ENCODE peak calls at places on chromosomes 7 and 10, in six cellular contexts. One of them, this sample, is unnamed.

GRCh38 chr10:118106426-118106825 is 59.7 kb upstream of the RAB11FIP2 start:
- DNase-seq in K562: peak; percentile 19
- DNase-seq in H1: no peak
- DNase-seq in GM12878: no peak
- DNase-seq in HCT116: peak; percentile 8
- DNase-seq in HepG2: peak; percentile 20
- DNase-seq in this sample: no peak

GRCh38 chr7:50962962-50963374 is 180.3 kb upstream of the GRB10 start:
- DNase-seq in GM12878: no peak
- DNase-seq in H1: no peak
- DNase-seq in HepG2: peak; percentile 41
- DNase-seq in HCT116: peak; percentile 86
- DNase-seq in K562: peak; percentile 86
- DNase-seq in this sample: no peak

GRCh38 chr7:86708334-86708733 is 64.6 kb downstream of the GRM3 start:
- DNase-seq in GM12878: no peak
- DNase-seq in HepG2: no peak
- DNase-seq in H1: peak; percentile 45
- DNase-seq in HCT116: no peak
- DNase-seq in K562: no peak
- DNase-seq in this sample: no peak

GRCh38 chr10:49552277-49552676 is 13.4 kb upstream of the ERCC6 start:
- DNase-seq in K562: no peak
- DNase-seq in HepG2: no peak
- DNase-seq in H1: no peak
- DNase-seq in HCT116: no peak
- DNase-seq in GM12878: no peak
- DNase-seq in this sample: no peak

GRCh38 chr7:2929321-2930201 is 85.5 kb upstream of the GNA12 start:
- DNase-seq in K562: no peak
- DNase-seq in HCT116: no peak
- DNase-seq in H1: no peak
- DNase-seq in HepG2: no peak
- DNase-seq in GM12878: no peak
- DNase-seq in this sample: peak; percentile 34

GRCh38 chr7:32298403-32299132 is 191.6 kb downstream of the LSM5 start:
- DNase-seq in HCT116: no peak
- DNase-seq in H1: peak; percentile 68
- DNase-seq in HepG2: no peak
- DNase-seq in GM12878: no peak
- DNase-seq in K562: no peak
- DNase-seq in this sample: peak; percentile 43

GRCh38 chr10:110181451-110181850 is 26.0 kb upstream of the MXI1 start:
- DNase-seq in HCT116: no peak
- DNase-seq in H1: peak; percentile 31
- DNase-seq in GM12878: no peak
- DNase-seq in HepG2: no peak
- DNase-seq in K562: no peak
- DNase-seq in this sample: peak; percentile 48

GRCh38 chr7:150935149-150935548 is 43.0 kb downstream of the KCNH2 start:
- DNase-seq in H1: no peak
- DNase-seq in HCT116: no peak
- DNase-seq in HepG2: no peak
- DNase-seq in K562: no peak
- DNase-seq in GM12878: no peak
- DNase-seq in this sample: no peak

GRCh38 chr7:70738080-70738479 is 393.9 kb upstream of the GALNT17 start:
- DNase-seq in GM12878: no peak
- DNase-seq in HCT116: no peak
- DNase-seq in HepG2: no peak
- DNase-seq in K562: no peak
- DNase-seq in H1: no peak
- DNase-seq in this sample: no peak

GRCh38 chr10:24415455-24416169 is 206.7 kb downstream of the KIAA1217 start:
- DNase-seq in HepG2: no peak
- DNase-seq in K562: no peak
- DNase-seq in HCT116: no peak
- DNase-seq in GM12878: no peak
- DNase-seq in H1: no peak
- DNase-seq in this sample: peak; percentile 61

GRCh38 chr10:67666416-67667043 is 29.5 kb downstream of the CTNNA3 start:
- DNase-seq in HepG2: peak; percentile 21
- DNase-seq in K562: peak; percentile 16
- DNase-seq in HCT116: peak; percentile 60
- DNase-seq in H1: no peak
- DNase-seq in GM12878: no peak
- DNase-seq in this sample: peak; percentile 26

GRCh38 chr10:124035928-124036558 is 57.4 kb downstream of the CHST15 start:
- DNase-seq in GM12878: peak; percentile 82
- DNase-seq in H1: no peak
- DNase-seq in HepG2: peak; percentile 96
- DNase-seq in K562: peak; percentile 42
- DNase-seq in HCT116: no peak
- DNase-seq in this sample: no peak

GRCh38 chr7:69228212-69228811 is 370.0 kb upstream of the AUTS2 start:
- DNase-seq in HCT116: no peak
- DNase-seq in K562: no peak
- DNase-seq in GM12878: no peak
- DNase-seq in H1: no peak
- DNase-seq in HepG2: no peak
- DNase-seq in this sample: no peak

GRCh38 chr7:38951213-38951612 is 26.5 kb upstream of the POU6F2 start:
- DNase-seq in HCT116: no peak
- DNase-seq in HepG2: no peak
- DNase-seq in H1: no peak
- DNase-seq in K562: no peak
- DNase-seq in GM12878: no peak
- DNase-seq in this sample: no peak

GRCh38 chr10:13276749-13277394 is 23.0 kb downstream of the PHYH start:
- DNase-seq in GM12878: no peak
- DNase-seq in HCT116: no peak
- DNase-seq in H1: no peak
- DNase-seq in HepG2: no peak
- DNase-seq in K562: no peak
- DNase-seq in this sample: peak; percentile 52

GRCh38 chr10:8463853-8464252 is 409.4 kb downstream of the GATA3 start:
- DNase-seq in HCT116: no peak
- DNase-seq in K562: no peak
- DNase-seq in H1: no peak
- DNase-seq in HepG2: no peak
- DNase-seq in GM12878: no peak
- DNase-seq in this sample: no peak

GRCh38 chr7:44564606-44565005 is 9.1 kb downstream of the DDX56 start:
- DNase-seq in H1: no peak
- DNase-seq in HepG2: no peak
- DNase-seq in HCT116: no peak
- DNase-seq in K562: no peak
- DNase-seq in GM12878: no peak
- DNase-seq in this sample: no peak

GRCh38 chr7:142313528-142313927 is 55.7 kb upstream of the PRSS58 start:
- DNase-seq in HepG2: no peak
- DNase-seq in HCT116: no peak
- DNase-seq in GM12878: no peak
- DNase-seq in H1: no peak
- DNase-seq in K562: no peak
- DNase-seq in this sample: no peak

DNA sequence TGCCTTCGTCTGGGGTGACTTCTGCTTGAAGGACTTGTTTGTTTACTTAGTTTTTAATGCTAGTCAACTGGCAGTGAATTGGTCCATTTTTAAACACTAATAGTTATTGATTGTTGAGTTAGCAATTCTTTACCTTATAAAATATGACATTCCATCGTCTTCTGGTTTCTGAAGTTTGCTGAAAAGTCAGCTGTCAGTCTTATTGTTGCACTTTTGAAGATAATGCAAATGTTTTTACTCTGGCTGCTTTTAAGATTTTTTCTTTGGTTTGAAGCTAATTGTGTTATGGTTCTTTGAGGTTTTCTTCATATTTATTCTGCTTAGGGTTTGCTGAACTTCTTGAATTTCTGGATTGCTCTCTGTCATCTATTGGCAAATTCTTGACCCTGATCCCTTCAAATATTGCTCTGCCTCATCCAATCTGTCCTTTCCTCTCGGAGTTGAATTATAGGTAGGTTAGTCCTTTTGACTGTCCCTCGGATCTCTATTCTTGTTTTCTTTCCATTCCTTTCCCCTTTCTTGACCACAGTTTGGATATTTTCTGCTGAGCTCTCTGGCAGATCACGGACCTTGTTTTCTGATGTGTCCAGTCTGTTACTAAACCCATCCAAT is 24.2 kb downstream of the MGMT start:
- DNase-seq in HCT116: peak; percentile 24
- DNase-seq in HepG2: no peak
- DNase-seq in K562: no peak
- DNase-seq in H1: no peak
- DNase-seq in GM12878: no peak
- DNase-seq in this sample: no peak
- TF ChIP-seq JUND in HCT116: no peak
- TF ChIP-seq JUND in HepG2: no peak
- TF ChIP-seq JUND in K562: no peak
- TF ChIP-seq JUND in H1: no peak
- TF ChIP-seq JUND in GM12878: no peak
- TF ChIP-seq JUND in this sample: no peak

GRCh38 chr10:95241533-95241932 is 47.5 kb downstream of the ACSM6 start:
- DNase-seq in K562: no peak
- DNase-seq in H1: no peak
- DNase-seq in GM12878: no peak
- DNase-seq in HCT116: no peak
- DNase-seq in HepG2: no peak
- DNase-seq in this sample: no peak

GRCh38 chr10:95240811-95241210 is 46.8 kb downstream of the ACSM6 start:
- DNase-seq in HCT116: no peak
- DNase-seq in HepG2: no peak
- DNase-seq in K562: no peak
- DNase-seq in H1: no peak
- DNase-seq in GM12878: no peak
- DNase-seq in this sample: no peak

GRCh38 chr10:95243318-95243617 is 47.5 kb downstream of the PDLIM1 start:
- DNase-seq in HepG2: no peak
- DNase-seq in K562: no peak
- DNase-seq in HCT116: no peak
- DNase-seq in H1: no peak
- DNase-seq in GM12878: no peak
- DNase-seq in this sample: no peak

GRCh38 chr10:95244152-95244551 is 46.7 kb downstream of the PDLIM1 start:
- DNase-seq in GM12878: no peak
- DNase-seq in K562: no peak
- DNase-seq in H1: no peak
- DNase-seq in HepG2: no peak
- DNase-seq in HCT116: no peak
- DNase-seq in this sample: no peak

GRCh38 chr10:95242581-95243317 is 48.1 kb downstream of the PDLIM1 start:
- DNase-seq in HCT116: no peak
- DNase-seq in GM12878: no peak
- DNase-seq in K562: peak; percentile 15
- DNase-seq in H1: peak; percentile 57
- DNase-seq in HepG2: peak; percentile 45
- DNase-seq in this sample: peak; percentile 62
- TF ChIP-seq SIN3A in HCT116: no peak
- TF ChIP-seq SIN3A in GM12878: no peak
- TF ChIP-seq SIN3A in K562: no peak
- TF ChIP-seq SIN3A in H1: no peak
- TF ChIP-seq SIN3A in HepG2: no peak
- TF ChIP-seq SIN3A in this sample: no peak

DNA sequence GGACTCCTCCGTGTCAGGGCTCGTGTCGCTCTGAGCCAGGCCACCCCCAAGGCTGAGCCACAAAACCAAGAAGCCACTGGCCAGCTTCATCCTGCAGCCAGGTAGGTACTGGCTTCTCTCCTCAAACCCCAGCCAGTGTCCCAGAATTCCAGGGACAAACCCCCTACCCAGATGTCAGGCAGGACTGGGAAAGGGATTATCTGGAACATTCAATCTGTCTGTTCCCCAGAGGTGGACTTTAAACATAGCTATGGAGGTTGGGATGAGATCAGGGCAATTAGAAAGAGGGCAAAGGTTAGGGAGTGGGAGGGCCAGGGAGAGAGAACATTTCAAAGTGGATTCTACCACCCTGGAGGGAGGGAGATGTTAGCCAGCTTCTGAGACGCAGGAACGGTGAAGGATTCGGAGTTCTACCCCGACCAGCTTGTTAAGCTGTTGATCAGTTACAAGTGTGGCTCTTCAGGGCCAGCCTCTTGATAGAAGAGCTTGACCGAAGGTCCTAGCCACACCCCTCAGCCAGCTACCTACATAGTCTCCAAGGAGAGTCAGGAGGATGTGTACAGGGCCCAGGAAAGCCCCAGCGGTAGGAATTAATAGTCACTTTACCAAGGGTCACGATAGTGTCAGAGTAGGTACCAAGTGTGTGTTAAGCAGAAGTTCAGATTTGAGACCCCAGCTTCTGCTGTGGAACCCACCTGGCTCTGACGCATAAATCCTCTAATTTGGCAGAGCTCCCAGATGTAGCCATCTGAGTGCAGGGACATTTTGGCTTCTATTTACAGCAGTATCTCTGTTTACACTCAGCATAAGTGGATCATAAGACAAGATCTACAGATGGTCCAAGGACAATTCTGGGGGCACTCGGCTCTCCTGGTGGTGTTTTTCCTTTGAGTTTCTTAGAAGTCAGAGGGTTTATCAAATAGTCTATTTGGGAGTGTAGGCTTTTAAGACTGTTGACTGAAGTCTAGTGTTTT is at the start of gene PLA2G12B:
- DNase-seq in GM12878: no peak
- DNase-seq in K562: no peak
- DNase-seq in HepG2: peak; percentile 65
- DNase-seq in HCT116: no peak
- DNase-seq in H1: no peak
- DNase-seq in this sample: peak; percentile 38
- TF ChIP-seq JUND in GM12878: no peak
- TF ChIP-seq JUND in K562: no peak
- TF ChIP-seq JUND in HepG2: no peak
- TF ChIP-seq JUND in HCT116: no peak
- TF ChIP-seq JUND in H1: no peak
- TF ChIP-seq JUND in this sample: no peak

DNA sequence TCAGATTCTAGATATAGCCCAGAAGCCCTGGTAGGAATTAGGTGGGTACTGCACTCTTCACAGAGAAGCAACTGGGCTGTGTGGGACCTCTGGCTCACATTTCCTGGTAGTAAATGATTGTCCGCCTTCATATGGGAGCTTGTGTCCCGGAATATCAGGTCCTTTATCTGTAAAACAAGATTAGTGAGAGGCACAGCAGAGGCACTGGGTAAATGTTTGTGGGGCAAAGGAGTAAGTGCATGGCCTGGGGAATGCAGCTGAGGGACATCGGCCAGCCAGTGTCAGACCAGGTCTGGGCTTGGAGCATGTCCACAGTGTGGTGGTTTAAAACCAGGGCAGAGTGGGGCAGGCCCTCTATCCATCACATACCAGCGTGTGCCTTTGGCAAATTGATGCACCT is 323.3 kb upstream of the ZMIZ1 start:
- DNase-seq in HCT116: no peak
- DNase-seq in K562: no peak
- DNase-seq in GM12878: no peak
- DNase-seq in H1: no peak
- DNase-seq in HepG2: peak; percentile 75
- DNase-seq in this sample: peak; percentile 84
- TF ChIP-seq SIN3A in HCT116: no peak
- TF ChIP-seq SIN3A in K562: no peak
- TF ChIP-seq SIN3A in GM12878: no peak
- TF ChIP-seq SIN3A in H1: no peak
- TF ChIP-seq SIN3A in HepG2: no peak
- TF ChIP-seq SIN3A in this sample: no peak